ENCODE peak calls at places on chromosome 11, in four cellular contexts. Z, X, P and G are unnamed samples.

GRCh38 chr11:86688398-86689179 is 16.2 kb upstream of the ME3 start:
- DNase-seq in Z (peak; percentile 85), X (no peak), P (peak; percentile 60), G (peak; percentile 84)

GRCh38 chr11:119092880-119093665 is 8.4 kb downstream of the HMBS start:
- DNase-seq in Z (no peak), X (no peak), P (no peak), G (no peak)

GRCh38 chr11:130622126-130622525 is 173.7 kb downstream of the ADAMTS15 start:
- DNase-seq in Z (no peak), X (no peak), P (no peak), G (no peak)

GRCh38 chr11:59891781-59892181 is 13.2 kb downstream of the OOSP3 start:
- DNase-seq in Z (no peak), X (no peak), P (peak; percentile 66), G (no peak)

GRCh38 chr11:3120071-3120792 is 44.9 kb downstream of the OSBPL5 start:
- DNase-seq in Z (no peak), X (peak; percentile 52), P (no peak), G (no peak)

GRCh38 chr11:1401656-1402221 is 12.0 kb downstream of the BRSK2 start:
- DNase-seq in Z (peak; percentile 33), X (peak; percentile 87), P (peak; percentile 68), G (peak; percentile 20)

GRCh38 chr11:12577746-12578644 is 96.2 kb upstream of the TEAD1 start:
- DNase-seq in Z (no peak), X (no peak), P (no peak), G (no peak)

GRCh38 chr11:79437981-79438630 is 2.7 kb downstream of the TENM4 start:
- DNase-seq in Z (peak; percentile 74), X (peak; percentile 56), P (no peak), G (peak; percentile 69)

GRCh38 chr11:44094260-44094868 is 1.1 kb upstream of the EXT2 start:
- DNase-seq in Z (peak; percentile 61), X (no peak), P (peak; percentile 89), G (peak; percentile 76)

DNA sequence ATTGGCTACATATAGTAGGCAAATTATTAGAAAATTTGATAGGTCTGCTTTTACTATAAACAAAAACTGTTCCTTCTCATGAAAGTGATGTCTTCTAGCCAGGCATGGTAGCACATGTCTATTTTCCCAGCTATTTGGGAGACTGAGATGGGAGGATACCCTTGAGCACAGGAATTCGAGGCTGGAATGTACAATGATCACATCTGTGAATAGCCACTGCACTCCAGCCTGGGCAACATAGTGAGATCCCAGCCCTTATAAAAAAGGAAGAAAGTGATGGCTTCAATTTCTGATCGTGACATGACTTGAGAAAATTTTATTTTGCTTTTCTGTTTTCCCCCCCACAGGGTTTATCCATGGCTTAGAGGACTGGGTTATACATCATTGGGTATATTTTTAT is 19.5 kb upstream of the B3GNT6 start:
- DNase-seq in Z (no peak), X (no peak), P (no peak), G (no peak)
- TF ChIP-seq CTCF in Z (no peak), X (no peak), P (no peak), G (no peak)

GRCh38 chr11:90222459-90223247 is at the start of gene CHORDC1:
- DNase-seq in Z (peak; percentile 76), X (peak; percentile 92), P (peak; percentile 81), G (peak; percentile 77)
- TF ChIP-seq CTCF in Z (no peak), X (no peak), P (no peak), G (no peak)

GRCh38 chr11:35413568-35413967 is 5.8 kb downstream of the SLC1A2 start:
- DNase-seq in Z (no peak), X (no peak), P (no peak), G (no peak)
- TF ChIP-seq CTCF in Z (no peak), X (no peak), P (no peak), G (no peak)

GRCh38 chr11:105579111-105579510 is 30.8 kb upstream of the GRIA4 start:
- DNase-seq in Z (no peak), X (no peak), P (no peak), G (no peak)
- TF ChIP-seq CTCF in Z (no peak), X (no peak), P (no peak), G (no peak)

GRCh38 chr11:96157517-96157873 is 185.5 kb downstream of the MAML2 start:
- DNase-seq in Z (no peak), X (no peak), P (no peak), G (no peak)

GRCh38 chr11:96156379-96156722 is 186.6 kb downstream of the MAML2 start:
- DNase-seq in Z (no peak), X (no peak), P (no peak), G (no peak)

GRCh38 chr11:96158126-96158525 is 184.9 kb downstream of the MAML2 start:
- DNase-seq in Z (no peak), X (no peak), P (no peak), G (no peak)

GRCh38 chr11:96154802-96155520 is 188.0 kb downstream of the MAML2 start:
- DNase-seq in Z (peak; percentile 50), X (no peak), P (peak; percentile 70), G (peak; percentile 57)

DNA sequence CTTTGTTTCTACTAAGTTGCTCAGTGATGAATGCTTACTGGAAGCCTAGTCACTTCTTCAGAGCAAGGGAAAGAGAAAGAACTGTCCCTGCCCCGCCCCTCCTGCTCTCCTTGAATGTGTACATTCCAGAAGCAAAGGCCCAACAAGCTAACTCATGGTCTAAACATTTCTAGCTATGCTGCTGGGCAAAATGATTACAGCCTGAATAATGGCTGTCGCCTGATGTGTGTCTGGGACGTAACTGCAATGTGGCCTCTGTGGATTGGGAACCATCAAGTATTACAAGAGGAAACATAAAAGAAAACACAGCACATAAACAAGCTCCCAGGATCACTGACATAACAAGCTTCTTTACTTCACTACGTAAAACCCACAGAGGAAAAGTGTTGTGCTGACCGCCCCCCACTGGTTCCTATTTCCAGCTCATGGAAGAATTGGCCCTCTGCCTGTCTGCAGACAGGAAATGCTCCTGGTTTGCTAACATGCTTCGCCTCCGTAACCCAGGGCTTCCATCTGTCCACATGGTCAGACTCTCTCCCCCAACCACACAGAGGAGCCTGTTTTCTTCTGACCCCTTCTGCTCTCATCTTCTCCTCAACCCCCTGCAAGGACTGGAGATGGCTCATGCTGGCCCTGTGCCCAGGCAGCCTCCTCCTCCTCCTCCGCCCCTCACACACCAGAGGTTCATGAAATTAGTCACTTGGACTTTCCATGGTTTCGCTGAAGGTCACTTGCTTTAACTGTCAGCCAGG is 187.2 kb downstream of the MAML2 start:
- DNase-seq in Z (peak; percentile 93), X (peak; percentile 52), P (peak; percentile 98), G (peak; percentile 98)
- TF ChIP-seq CTCF in Z (peak; percentile 28), X (peak; percentile 18), P (peak; percentile 41), G (peak; percentile 67)

DNA sequence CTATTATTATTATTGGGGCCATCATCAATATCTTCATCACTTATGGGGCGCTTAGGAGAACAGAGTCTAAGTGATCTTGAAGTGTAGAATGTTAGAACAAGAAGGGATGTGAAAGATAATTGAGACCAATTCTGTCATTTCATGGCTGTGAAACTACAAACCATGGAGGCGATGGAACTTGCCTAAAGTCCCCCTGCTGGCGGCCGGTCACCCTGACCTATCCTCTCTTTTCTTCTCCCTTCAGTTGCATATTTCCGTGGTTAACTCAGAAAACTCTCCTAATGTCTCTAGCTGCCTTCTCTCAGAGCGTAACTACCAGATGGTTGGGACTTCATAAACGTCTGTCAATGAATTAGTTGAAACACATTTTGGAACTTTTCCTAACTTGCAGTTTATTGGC is 6.6 kb upstream of the OR4B1 start:
- DNase-seq in Z (no peak), X (no peak), P (peak; percentile 4), G (peak; percentile 33)
- TF ChIP-seq CTCF in Z (peak; percentile 20), X (no peak), P (peak; percentile 25), G (peak; percentile 69)